ENCODE peak calls at places on chromosomes 13 and 19, in nine cellular contexts. M is transverse colon, U is prostate gland, L is sigmoid colon, K is breast epithelium, A is suprapubic skin, C is GM12878, Y is K562, B is stomach. O is an unnamed sample.

GRCh38 chr19:56111601-56112312 is 9.3 kb downstream of the ZNF787 start:
- DNase-seq in U (no peak), L (peak; percentile 78), A (peak; percentile 65), B (peak; percentile 72), C (no peak), K (no peak), Y (no peak), M (peak; percentile 86), O (no peak)

GRCh38 chr19:44809856-44810554 is 1.1 kb downstream of the BCAM start:
- DNase-seq in M (no peak), Y (no peak), K (no peak), C (no peak), U (no peak), L (no peak), B (no peak), A (no peak), O (no peak)

GRCh38 chr13:93361703-93362102 is 135.1 kb downstream of the GPC6 start:
- DNase-seq in K (no peak), M (no peak), A (no peak), L (no peak), Y (peak; percentile 28), U (no peak), C (no peak), B (no peak), O (no peak)

GRCh38 chr19:18865973-18866799 is 29.8 kb downstream of the CERS1 start:
- DNase-seq in Y (peak; percentile 89), C (no peak), M (peak; percentile 62), A (peak; percentile 64), U (peak; percentile 46), K (no peak), B (peak; percentile 67), L (no peak), O (no peak)

GRCh38 chr13:75432045-75432444 is 49.9 kb downstream of the TBC1D4 start:
- DNase-seq in L (no peak), U (no peak), K (no peak), M (no peak), A (no peak), Y (no peak), C (no peak), B (no peak), O (no peak)

GRCh38 chr13:49443327-49443688 is 556 bp downstream of the CAB39L start:
- DNase-seq in U (peak; percentile 19), C (no peak), Y (no peak), K (no peak), L (no peak), M (no peak), A (no peak), B (no peak), O (no peak)

GRCh38 chr13:48624858-48625257 is 28.9 kb upstream of the CYSLTR2 start:
- DNase-seq in U (no peak), M (no peak), K (no peak), A (no peak), Y (no peak), B (no peak), L (no peak), C (no peak), O (peak; percentile 6)

GRCh38 chr19:11530432-11530831 is 1.5 kb upstream of the ECSIT start:
- DNase-seq in K (peak; percentile 67), U (peak; percentile 46), M (peak; percentile 80), C (no peak), L (peak; percentile 91), Y (peak; percentile 87), B (peak; percentile 80), A (peak; percentile 75), O (no peak)

GRCh38 chr19:5932146-5932545 is 18.1 kb downstream of the CAPS start:
- DNase-seq in C (no peak), L (no peak), M (no peak), Y (no peak), U (no peak), B (no peak), K (no peak), A (no peak), O (no peak)

GRCh38 chr19:7224205-7224833 is 69.9 kb downstream of the INSR start:
- DNase-seq in U (peak; percentile 56), Y (no peak), C (no peak), A (peak; percentile 83), M (peak; percentile 70), K (peak; percentile 71), B (peak; percentile 69), L (peak; percentile 90), O (no peak)

GRCh38 chr19:45323671-45324081 is 1.0 kb upstream of the CKM start:
- DNase-seq in U (no peak), B (peak; percentile 28), K (no peak), A (no peak), L (peak; percentile 83), M (peak; percentile 14), C (no peak), Y (no peak), O (no peak)

GRCh38 chr13:77696863-77697207 is 652 bp upstream of the SLAIN1 start:
- DNase-seq in Y (no peak), A (no peak), K (no peak), C (no peak), B (no peak), L (no peak), M (no peak), U (no peak), O (no peak)

GRCh38 chr13:86095351-86095750 is 296.1 kb upstream of the SLITRK6 start:
- DNase-seq in K (no peak), U (no peak), Y (no peak), C (no peak), B (no peak), A (no peak), L (no peak), M (no peak), O (no peak)
- TF ChIP-seq POLR2AphosphoS5 in K (no peak), U (no peak), Y (no peak), C (no peak), B (no peak), A (no peak), L (no peak), M (no peak), O (no peak)

GRCh38 chr13:100159584-100159983 is 70.7 kb downstream of the PCCA start:
- DNase-seq in A (no peak), K (no peak), L (no peak), U (no peak), C (no peak), M (no peak), B (no peak), Y (no peak), O (no peak)
- TF ChIP-seq CTCF in A (no peak), K (no peak), L (no peak), U (no peak), C (no peak), M (no peak), B (no peak), Y (no peak), O (no peak)

GRCh38 chr13:54980651-54981050 is 1952.0 kb downstream of the OLFM4 start:
- DNase-seq in A (no peak), Y (no peak), L (no peak), M (no peak), B (no peak), K (no peak), C (no peak), U (no peak), O (no peak)
- TF ChIP-seq POLR2AphosphoS5 in A (no peak), Y (no peak), L (no peak), M (no peak), B (no peak), K (no peak), C (no peak), U (no peak), O (no peak)

GRCh38 chr13:56201834-56202233 is 938.9 kb upstream of the PRR20A start:
- DNase-seq in U (no peak), A (no peak), K (no peak), C (no peak), Y (no peak), B (no peak), M (no peak), L (no peak), O (no peak)

DNA sequence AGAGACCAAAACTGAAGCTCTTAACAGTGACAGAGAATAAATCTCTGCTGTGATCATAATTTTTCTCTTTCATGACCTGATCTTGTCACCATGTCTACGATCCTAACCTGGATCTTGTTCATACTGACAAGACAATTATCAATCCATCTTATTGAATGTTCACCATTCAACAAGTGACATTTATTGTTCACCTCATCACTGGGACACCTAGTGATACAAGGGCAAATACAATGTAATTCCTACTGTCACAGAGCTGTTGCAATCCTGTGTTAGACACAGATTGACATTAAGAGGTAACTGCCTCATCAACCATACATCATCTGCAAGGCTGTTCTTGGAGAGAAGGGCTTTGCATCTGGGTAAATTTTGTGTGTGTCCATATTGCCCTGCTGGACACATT is 942.4 kb upstream of the PRR20A start:
- DNase-seq in B (no peak), U (no peak), L (no peak), C (no peak), Y (no peak), A (no peak), K (no peak), M (no peak), O (no peak)
- TF ChIP-seq CTCF in B (no peak), U (no peak), L (no peak), C (no peak), Y (no peak), A (no peak), K (no peak), M (no peak), O (no peak)

DNA sequence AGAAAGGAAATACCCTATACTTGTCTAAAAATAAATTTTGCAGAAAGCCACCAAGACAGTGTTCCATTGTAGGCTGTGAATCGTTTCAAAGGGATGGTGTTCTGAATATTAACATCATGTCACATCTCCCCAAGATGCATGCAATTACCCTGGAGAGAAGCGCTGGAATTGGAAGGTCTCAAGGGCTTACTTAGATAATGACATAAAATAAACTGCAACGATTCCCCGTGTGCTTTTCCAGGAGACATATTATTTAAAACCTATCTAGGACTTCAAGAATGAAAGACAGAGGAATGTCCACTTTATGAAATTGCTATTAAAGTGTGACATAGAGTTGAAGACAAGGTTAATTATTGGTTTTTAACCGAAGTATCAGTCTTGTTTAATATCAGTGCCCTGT is 91.8 kb downstream of the EFNB2 start:
- DNase-seq in A (no peak), B (no peak), U (no peak), Y (no peak), L (no peak), M (no peak), K (no peak), C (no peak), O (no peak)
- TF ChIP-seq POLR2AphosphoS5 in A (no peak), B (no peak), U (no peak), Y (no peak), L (no peak), M (no peak), K (no peak), C (no peak), O (no peak)

DNA sequence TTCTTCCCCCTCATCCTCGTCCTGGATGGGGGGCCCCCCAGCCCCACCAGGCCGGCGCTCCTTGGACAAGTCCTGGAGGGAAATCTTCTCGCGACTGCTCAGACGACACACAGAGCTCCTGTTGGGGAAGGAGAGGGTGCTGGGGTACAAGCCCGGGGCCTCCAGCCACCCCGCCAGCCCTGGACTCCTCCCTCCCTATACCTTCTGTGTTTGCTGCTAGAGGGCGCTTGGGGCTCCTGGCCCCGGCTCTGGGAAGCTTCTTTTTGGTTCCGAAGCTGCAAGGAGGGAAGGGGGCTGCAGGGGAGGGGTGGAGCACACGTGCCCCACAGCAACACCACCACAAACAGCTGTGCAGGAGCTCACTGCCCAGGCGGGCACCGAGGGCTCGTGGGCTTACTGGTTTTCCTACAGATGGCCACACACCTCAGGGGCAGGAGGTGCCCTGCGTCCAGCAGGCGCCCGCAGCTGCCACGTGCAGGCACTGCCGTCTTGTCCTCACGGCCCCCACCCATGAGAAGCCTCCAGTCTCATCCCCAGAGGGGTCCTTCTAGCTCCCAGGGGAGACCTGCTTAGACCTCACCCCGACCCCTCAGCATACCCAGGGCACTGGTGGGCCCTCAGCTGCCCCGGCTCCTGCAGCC is 20.5 kb downstream of the EPS8L1 start:
- DNase-seq in M (no peak), L (no peak), C (no peak), Y (no peak), K (no peak), A (peak; percentile 46), B (no peak), U (no peak), O (no peak)
- TF ChIP-seq CTCF in M (no peak), L (no peak), C (no peak), Y (no peak), K (no peak), A (no peak), B (no peak), U (no peak), O (no peak)

O was measured in vagina.